ENCODE peak calls at places on chromosome 18, in ten cellular contexts. V is heart left ventricle, B is stomach, F is Peyer's patch, P is HCT116, E is spleen, U is A549, S is IMR-90, N is transverse colon, L is endothelial cell of umbilical vein. K is an unnamed sample.

GRCh38 chr18:67590571-67591141 is 74.1 kb upstream of the DSEL start:
- DNase-seq in V (no peak), B (no peak), F (no peak), P (no peak), E (no peak), U (no peak), S (peak; percentile 52), N (no peak), L (peak; percentile 21), K (no peak)

GRCh38 chr18:24766376-24766775 is 305.9 kb downstream of the HRH4 start:
- DNase-seq in V (no peak), B (no peak), F (no peak), P (no peak), E (no peak), U (no peak), S (peak; percentile 89), N (no peak), L (no peak), K (no peak)

GRCh38 chr18:27608742-27609141 is 423.6 kb upstream of the CHST9 start:
- DNase-seq in V (no peak), B (no peak), F (no peak), P (no peak), E (no peak), U (no peak), S (no peak), N (no peak), L (peak; percentile 11), K (no peak)

GRCh38 chr18:44941519-44941918 is 260.8 kb downstream of the SETBP1 start:
- DNase-seq in V (no peak), B (no peak), F (no peak), P (no peak), E (no peak), U (no peak), S (no peak), N (no peak), L (no peak), K (no peak)

GRCh38 chr18:7601249-7601620 is 34.1 kb downstream of the PTPRM start:
- DNase-seq in V (no peak), B (no peak), F (no peak), P (no peak), E (no peak), U (no peak), S (peak; percentile 63), N (no peak), L (peak; percentile 27), K (no peak)

GRCh38 chr18:22174341-22175148 is 5.2 kb downstream of the GATA6 start:
- DNase-seq in V (peak; percentile 49), B (no peak), F (no peak), P (no peak), E (no peak), U (no peak), S (no peak), N (peak; percentile 36), L (peak; percentile 76), K (no peak)

GRCh38 chr18:79896746-79897145 is 54.7 kb downstream of the SLC66A2 start:
- DNase-seq in V (no peak), B (no peak), F (no peak), P (no peak), E (no peak), U (no peak), S (peak; percentile 1), N (no peak), L (no peak), K (no peak)

GRCh38 chr18:39911716-39912115 is 2043.3 kb upstream of the PIK3C3 start:
- DNase-seq in V (no peak), B (no peak), F (no peak), P (no peak), E (no peak), U (no peak), S (no peak), N (no peak), L (no peak), K (no peak)

GRCh38 chr18:27415495-27415894 is 230.4 kb upstream of the CHST9 start:
- DNase-seq in V (no peak), B (no peak), F (no peak), P (no peak), E (no peak), U (no peak), S (no peak), N (no peak), L (no peak), K (no peak)

GRCh38 chr18:79927597-79928562 is 23.6 kb downstream of the SLC66A2 start:
- DNase-seq in V (no peak), B (peak; percentile 16), F (peak; percentile 42), P (no peak), E (peak; percentile 53), U (no peak), S (no peak), N (peak; percentile 5), L (no peak), K (peak; percentile 11)

GRCh38 chr18:3682061-3682460 is 232.1 kb downstream of the TGIF1 start:
- DNase-seq in V (no peak), B (no peak), F (no peak), P (no peak), E (no peak), U (no peak), S (no peak), N (no peak), L (no peak), K (no peak)

DNA sequence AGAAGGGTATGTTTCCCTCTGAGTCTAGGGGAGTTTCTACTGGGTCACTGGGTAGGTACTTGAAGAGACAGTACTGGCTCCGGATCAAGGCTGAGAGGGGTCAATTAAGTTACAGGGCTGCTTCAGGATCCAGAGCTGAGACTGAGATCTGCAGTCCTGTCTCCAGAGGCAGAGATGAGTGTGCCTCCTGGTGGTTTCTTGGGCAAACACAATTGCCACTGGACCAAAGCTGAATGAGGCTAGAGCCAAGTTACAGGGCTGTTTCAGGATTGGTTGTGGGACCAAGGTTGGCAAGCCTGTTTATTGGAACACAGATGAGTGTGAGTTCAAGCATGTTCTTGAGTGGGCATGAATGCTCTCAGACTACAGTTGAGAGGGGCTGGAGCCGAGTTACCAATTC is 157.9 kb downstream of the ADCYAP1 start:
- DNase-seq in V (no peak), B (no peak), F (no peak), P (no peak), E (no peak), U (no peak), S (no peak), N (no peak), L (peak; percentile 18), K (no peak)
- TF ChIP-seq CTCF in V (no peak), B (no peak), F (no peak), P (no peak), E (no peak), U (no peak), S (no peak), N (no peak), L (no peak), K (no peak)

GRCh38 chr18:9849407-9849961 is 36.3 kb upstream of the TXNDC2 start:
- DNase-seq in V (peak; percentile 47), B (peak; percentile 77), F (peak; percentile 64), P (no peak), E (peak; percentile 86), U (no peak), S (no peak), N (peak; percentile 50), L (no peak), K (no peak)
- TF ChIP-seq POLR2A in V (no peak), B (no peak), F (no peak), P (no peak), E (no peak), U (no peak), S (no peak), N (no peak), L (no peak), K (no peak)

DNA sequence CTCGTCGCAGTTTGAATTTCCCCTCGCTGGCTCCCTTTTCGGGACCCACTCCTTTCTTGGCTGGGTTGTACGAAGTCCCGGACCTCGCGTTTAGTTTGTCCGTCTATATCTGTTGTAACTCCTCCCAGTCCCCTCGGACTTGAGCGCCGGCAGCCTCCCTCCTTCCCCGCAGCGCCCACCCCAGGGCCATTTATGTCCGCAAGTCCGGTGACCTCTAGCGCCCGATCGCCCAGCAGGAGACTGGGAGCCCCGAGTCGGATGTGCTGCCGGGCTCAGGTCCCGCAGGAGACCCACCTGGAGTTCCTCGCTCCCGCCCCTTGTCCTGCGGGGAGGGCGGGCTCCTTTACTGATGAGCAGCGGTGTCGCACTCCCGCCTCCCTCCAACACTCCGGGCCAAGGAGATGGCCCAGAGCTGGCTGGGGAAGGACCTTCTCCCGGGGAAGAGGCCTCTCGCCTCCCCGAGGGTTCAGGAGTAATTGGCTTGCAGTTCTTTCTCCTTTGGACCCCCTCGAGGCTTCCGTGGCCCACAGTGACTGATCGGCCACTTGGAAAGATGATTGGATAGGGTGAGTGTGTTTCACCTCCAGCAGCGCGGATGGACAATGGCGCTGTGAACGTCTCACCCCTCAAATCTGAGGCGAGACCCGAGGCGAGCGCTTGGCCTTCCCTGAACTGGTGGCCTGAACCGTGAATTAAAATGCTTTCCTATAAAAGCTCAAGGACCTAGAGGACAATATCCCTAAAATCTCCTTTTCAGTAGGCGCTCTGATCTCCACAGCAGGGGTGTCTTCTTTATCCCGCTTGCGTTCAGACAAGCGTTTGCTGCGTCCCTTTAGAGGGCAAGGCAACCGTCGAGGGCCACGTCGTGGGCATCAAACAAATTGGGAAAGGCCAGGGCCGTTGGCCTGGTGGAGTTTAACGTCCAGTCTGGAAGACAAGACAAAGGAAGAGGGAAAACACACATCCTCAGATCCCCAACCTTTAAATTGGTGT is 978 bp upstream of the RAX start:
- DNase-seq in V (no peak), B (no peak), F (no peak), P (no peak), E (peak; percentile 51), U (no peak), S (no peak), N (no peak), L (no peak), K (no peak)
- H3K4me1 ChIP-seq in V (peaks cover 3% of the 10 kb centered on the region), B (peaks cover 21% of the 10 kb centered on the region), F (peaks cover 18% of the 10 kb centered on the region), P (no peaks in the 10 kb centered on the region), E (peaks cover 23% of the 10 kb centered on the region), U (no peaks in the 10 kb centered on the region), S (no peaks in the 10 kb centered on the region), N (peaks cover 19% of the 10 kb centered on the region), L (peaks cover 2% of the 10 kb centered on the region), K (no peaks in the 10 kb centered on the region)

DNA sequence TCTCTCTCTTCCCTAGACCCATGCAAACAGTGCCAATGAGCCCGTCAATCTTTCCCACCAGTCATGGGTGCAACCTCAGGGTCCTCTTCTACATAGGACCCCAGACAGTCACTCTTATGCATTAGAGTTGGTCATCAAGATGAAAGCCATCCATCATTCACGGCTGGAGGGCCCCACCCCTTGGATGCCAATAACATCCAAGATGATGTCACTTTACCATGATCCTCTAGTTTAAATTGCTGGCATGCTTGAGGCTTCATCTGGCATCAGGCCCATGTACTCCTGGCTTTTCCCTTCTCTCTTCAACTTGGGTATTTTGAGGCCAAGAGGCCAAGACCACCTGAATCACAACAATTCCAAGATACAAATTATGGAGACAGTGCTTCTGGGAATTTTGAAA is 91.1 kb upstream of the MAPK4 start:
- DNase-seq in V (no peak), B (no peak), F (no peak), P (no peak), E (no peak), U (no peak), S (no peak), N (no peak), L (no peak), K (no peak)
- TF ChIP-seq CTCF in V (no peak), B (no peak), F (no peak), P (no peak), E (no peak), U (no peak), S (no peak), N (no peak), L (no peak), K (no peak)

GRCh38 chr18:54224379-54225014 is at the start of gene MBD2:
- DNase-seq in V (peak; percentile 94), B (peak; percentile 95), F (peak; percentile 97), P (peak; percentile 89), E (peak; percentile 99), U (peak; percentile 36), S (peak; percentile 93), N (peak; percentile 96), L (peak; percentile 98), K (peak; percentile 90)
- TF ChIP-seq POLR2A in V (peak; percentile 74), B (no peak), F (peak; percentile 73), P (peak; percentile 57), E (no peak), U (peak; percentile 44), S (peak; percentile 38), N (peak; percentile 71), L (peak; percentile 55), K (peak; percentile 20)

K was measured in breast epithelium.